ENCODE peak calls at places on chromosomes 16 and 17, in five cellular contexts. L is GM23248, D is MM.1S, V is neural progenitor cell, W is SK-N-SH. A is an unnamed sample.
A peak's percentile ranks its signal among the peaks of the same experiment; 100 is the strongest.

GRCh38 chr16:79004281-79004680 is 596.3 kb downstream of the MAF start:
- DNase-seq in V (no peak), W (no peak), L (no peak), D (no peak), A (no peak)

GRCh38 chr17:33109331-33110072 is 117.9 kb downstream of the SPACA3 start:
- DNase-seq in V (no peak), W (no peak), L (peak; percentile 47), D (no peak), A (no peak)

GRCh38 chr16:81920498-81920897 is 90.8 kb downstream of the SDR42E1 start:
- DNase-seq in D (no peak), W (no peak), V (no peak), L (no peak), A (no peak)

GRCh38 chr16:84215531-84215930 is 24.3 kb downstream of the KCNG4 start:
- DNase-seq in V (no peak), L (no peak), D (no peak), W (peak; percentile 74), A (no peak)

GRCh38 chr16:1372292-1372950 is 20.7 kb downstream of the GNPTG start:
- DNase-seq in W (no peak), V (no peak), D (no peak), L (no peak), A (no peak)

GRCh38 chr17:6120351-6120750 is 50.2 kb downstream of the WSCD1 start:
- DNase-seq in V (no peak), D (no peak), L (no peak), W (no peak), A (no peak)

GRCh38 chr17:38453951-38454421 is 25.7 kb downstream of the ARHGAP23 start:
- DNase-seq in L (peak; percentile 62), W (peak; percentile 78), V (peak; percentile 45), D (no peak), A (no peak)

GRCh38 chr16:87314990-87315420 is 2.2 kb downstream of the C16orf95 start:
- DNase-seq in D (peak; percentile 61), W (no peak), L (no peak), V (no peak), A (no peak)

GRCh38 chr16:1614226-1615102 is 2.3 kb downstream of the CRAMP1 start:
- DNase-seq in W (peak; percentile 83), V (peak; percentile 73), L (peak; percentile 84), D (no peak), A (peak; percentile 65)

GRCh38 chr16:20952144-20952797 is 51.7 kb downstream of the LYRM1 start:
- DNase-seq in W (no peak), D (no peak), L (no peak), V (no peak), A (peak; percentile 37)

GRCh38 chr17:69489303-69489702 is 74.8 kb downstream of the MAP2K6 start:
- DNase-seq in W (no peak), D (no peak), V (no peak), L (no peak), A (no peak)

GRCh38 chr16:57281791-57282190 is 2.7 kb downstream of the PLLP start:
- DNase-seq in W (no peak), D (no peak), L (no peak), V (no peak), A (no peak)

GRCh38 chr17:38611872-38612376 is 6.2 kb upstream of the SRCIN1 start:
- DNase-seq in W (no peak), D (no peak), L (no peak), V (no peak), A (no peak)

GRCh38 chr16:75029854-75030253 is 31.0 kb downstream of the ZNRF1 start:
- DNase-seq in L (peak; percentile 64), V (no peak), D (no peak), W (no peak), A (no peak)

GRCh38 chr16:57169327-57169726 is 16.5 kb downstream of the PSME3IP1 start:
- DNase-seq in L (no peak), W (no peak), V (peak; percentile 75), D (no peak), A (no peak)

GRCh38 chr17:13788385-13788784 is 186.7 kb upstream of the HS3ST3A1 start:
- DNase-seq in V (no peak), D (no peak), W (no peak), L (no peak), A (no peak)

GRCh38 chr16:85350973-85351372 is 238.7 kb upstream of the CIBAR2 start:
- DNase-seq in D (no peak), W (peak; percentile 88), V (no peak), L (peak; percentile 93), A (no peak)

GRCh38 chr16:84408314-84408690 is 40.0 kb downstream of the ATP2C2 start:
- DNase-seq in L (no peak), W (no peak), D (no peak), V (no peak), A (no peak)

GRCh38 chr16:87129771-87130170 is 187.4 kb downstream of the C16orf95 start:
- DNase-seq in W (no peak), D (no peak), V (no peak), L (peak; percentile 29), A (no peak)

GRCh38 chr17:78144146-78144719 is 2.0 kb upstream of the C17orf99 start:
- DNase-seq in D (peak; percentile 37), W (peak; percentile 73), L (peak; percentile 41), V (no peak), A (no peak)

GRCh38 chr17:40568074-40568836 is 3.0 kb upstream of the CCR7 start:
- DNase-seq in L (no peak), D (no peak), V (no peak), W (no peak), A (no peak)

GRCh38 chr17:42521666-42522262 is 14.3 kb upstream of the NAGLU start:
- DNase-seq in D (no peak), L (peak; percentile 51), W (no peak), V (no peak), A (no peak)

GRCh38 chr17:62848334-62848733 is 40.2 kb upstream of the MARCHF10 start:
- DNase-seq in V (no peak), D (no peak), L (no peak), W (no peak), A (no peak)

GRCh38 chr16:49763826-49764225 is 92.1 kb downstream of the ZNF423 start:
- DNase-seq in V (no peak), W (no peak), D (no peak), L (no peak), A (no peak)

GRCh38 chr16:48478418-48478817 is 93.2 kb upstream of the SIAH1 start:
- DNase-seq in L (no peak), W (no peak), V (peak; percentile 67), D (no peak), A (peak; percentile 73)

GRCh38 chr16:27600386-27600785 is 50.4 kb downstream of the KATNIP start:
- DNase-seq in L (no peak), D (no peak), V (peak; percentile 78), W (no peak), A (peak; percentile 51)

GRCh38 chr16:81798311-81799137 is 19.4 kb downstream of the PLCG2 start:
- DNase-seq in W (no peak), L (no peak), D (no peak), V (no peak), A (peak; percentile 12)

GRCh38 chr17:30380106-30380420 is 1.3 kb downstream of the CPD start:
- DNase-seq in L (peak; percentile 52), W (no peak), V (peak; percentile 25), D (no peak), A (no peak)

GRCh38 chr16:70158261-70158939 is 15.2 kb upstream of the CLEC18C start:
- DNase-seq in V (no peak), L (no peak), D (no peak), W (peak; percentile 12), A (peak; percentile 37)

GRCh38 chr17:28317099-28317964 is 1.7 kb upstream of the TMEM97 start:
- DNase-seq in W (peak; percentile 27), V (no peak), L (no peak), D (no peak), A (no peak)
- H3K4me3 ChIP-seq in W (no peak overlapping the region), V (peak overlapping the region; percentile 80), L (no peak overlapping the region), D (peak overlapping the region; percentile 91), A (peak overlapping the region; percentile 80)

GRCh38 chr17:910503-911194 is 68.9 kb downstream of the NXN start:
- DNase-seq in D (no peak), V (no peak), L (peak; percentile 77), W (no peak), A (no peak)

GRCh38 chr17:907725-908124 is 71.9 kb downstream of the NXN start:
- DNase-seq in D (no peak), V (no peak), W (no peak), L (no peak), A (no peak)

GRCh38 chr17:913207-913606 is 66.4 kb downstream of the NXN start:
- DNase-seq in L (peak; percentile 63), D (no peak), W (no peak), V (no peak), A (no peak)

GRCh38 chr17:915416-916201 is 64.0 kb downstream of the NXN start:
- DNase-seq in V (peak; percentile 49), L (no peak), D (no peak), W (no peak), A (peak; percentile 48)

DNA sequence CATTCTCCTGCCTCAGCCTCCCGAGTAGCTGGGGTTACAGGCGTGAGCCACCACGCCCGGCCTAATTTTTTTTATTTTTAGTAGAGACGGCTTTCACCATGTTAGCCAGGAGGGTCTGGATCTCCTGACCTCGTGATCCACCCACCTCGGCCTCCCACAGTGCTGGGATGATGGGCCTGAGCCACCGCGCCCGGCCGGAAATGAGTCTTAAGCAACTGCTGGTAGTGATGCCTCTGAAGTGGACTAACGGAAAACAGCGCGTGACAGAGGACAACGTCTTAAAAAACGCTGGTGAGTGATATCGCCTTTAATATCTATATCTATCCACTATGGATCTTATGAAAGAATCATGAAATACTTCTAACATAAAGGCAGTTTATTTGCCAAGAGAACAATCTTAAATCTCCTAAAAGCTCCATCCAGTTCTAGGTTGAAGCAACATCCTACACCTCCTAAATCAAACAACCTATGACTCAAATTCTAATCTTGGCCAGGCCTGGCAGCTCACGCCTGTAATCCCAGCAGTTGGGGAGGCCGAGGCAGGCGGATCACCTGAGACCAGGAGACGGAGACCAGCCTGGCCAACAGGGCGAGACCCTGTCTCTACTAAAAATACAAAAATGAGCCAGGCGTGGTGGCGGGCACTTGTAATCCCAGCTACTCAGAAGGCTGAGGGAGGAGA is 69.8 kb downstream of the NXN start:
- DNase-seq in L (peak; percentile 94), D (no peak), W (no peak), V (no peak), A (no peak)
- TF ChIP-seq EZH2phosphoT487 in L (no peak), D (no peak), W (no peak), V (no peak), A (no peak)

GRCh38 chr16:29820271-29820701 is at the start of gene MVP:
- DNase-seq in D (peak; percentile 78), L (peak; percentile 87), W (peak; percentile 72), V (no peak), A (no peak)
- H3K4me2 ChIP-seq in D (peak within 1 kb of the TSS; percentile 90), L (peak within 1 kb of the TSS; percentile 99), W (peak within 1 kb of the TSS; percentile 86), V (no peak within 1 kb of the TSS), A (no peak within 1 kb of the TSS)

DNA sequence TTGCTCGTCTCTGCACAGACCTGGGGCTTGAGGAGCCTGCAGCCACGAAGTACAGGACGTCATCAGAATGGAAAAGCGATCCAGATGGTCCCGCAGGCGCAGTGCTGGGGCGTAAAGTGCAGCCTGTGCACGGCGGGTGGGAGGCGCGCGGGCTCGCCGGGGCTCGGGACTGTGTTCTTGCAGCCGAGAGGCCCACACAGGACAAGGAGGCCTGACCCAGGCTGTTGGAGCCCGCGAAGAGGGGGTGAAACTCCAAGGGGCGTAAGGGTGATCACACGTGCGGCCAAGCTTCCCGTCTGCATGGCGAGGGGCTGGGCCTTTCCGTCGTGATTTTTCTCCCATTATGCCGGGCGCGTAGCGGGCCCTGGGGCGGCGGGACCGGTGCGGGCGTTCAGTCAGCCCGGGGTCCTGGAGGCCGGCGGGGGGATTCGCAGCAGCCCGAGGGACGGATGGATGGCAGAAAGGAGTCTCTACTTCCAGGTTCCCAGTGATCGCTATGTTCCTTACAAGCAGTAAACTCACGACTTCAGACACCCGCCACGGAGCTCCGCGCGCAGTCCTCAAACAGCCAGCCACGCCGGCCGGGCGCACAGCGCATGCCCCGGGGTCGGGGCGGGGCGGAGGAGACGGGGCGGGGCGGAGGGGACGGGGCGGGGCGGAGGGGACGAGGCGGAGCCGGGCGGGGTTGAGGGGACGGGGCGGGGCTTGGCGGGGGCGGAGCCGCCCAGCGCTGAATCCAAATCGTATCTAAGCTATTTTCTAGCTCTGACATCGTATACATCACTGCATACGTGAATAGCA is 141.0 kb upstream of the KCNJ18 start:
- DNase-seq in V (no peak), W (peak; percentile 98), D (peak; percentile 72), L (peak; percentile 95), A (peak; percentile 76)
- H3K4me3 ChIP-seq in V (no peak overlapping the region), W (peak overlapping the region; percentile 60), D (peak overlapping the region; percentile 71), L (peak overlapping the region; percentile 76), A (peak overlapping the region; percentile 75)